ENCODE peak calls at places on chromosomes 5 and 9, in five cellular contexts. F is CD8-positive, alpha-beta T cell; J is lung; H is tibial nerve; K is A549. V is an unnamed sample.

GRCh38 chr9:98361645-98362044 is 106.2 kb upstream of the TBC1D2 start:
- DNase-seq in F (no peak), J (no peak), H (no peak), K (no peak), V (no peak)

GRCh38 chr5:106290841-106291240 is 1379.9 kb downstream of the EFNA5 start:
- DNase-seq in F (no peak), J (no peak), H (no peak), K (no peak), V (no peak)

GRCh38 chr5:158538506-158539074 is 561.1 kb downstream of the EBF1 start:
- DNase-seq in F (no peak), J (no peak), H (no peak), K (no peak), V (no peak)

GRCh38 chr5:53059281-53059680 is 50.3 kb downstream of the MOCS2 start:
- DNase-seq in F (no peak), J (no peak), H (no peak), K (no peak), V (no peak)

GRCh38 chr9:33418090-33418489 is 15.7 kb upstream of the AQP7 start:
- DNase-seq in F (no peak), J (no peak), H (no peak), K (no peak), V (no peak)

GRCh38 chr9:71147368-71147767 is 25.9 kb upstream of the TRPM3 start:
- DNase-seq in F (no peak), J (no peak), H (no peak), K (no peak), V (no peak)

GRCh38 chr5:6246820-6247437 is 131.4 kb downstream of the MED10 start:
- DNase-seq in F (no peak), J (no peak), H (no peak), K (no peak), V (no peak)

GRCh38 chr9:124411514-124412227 is 3.6 kb downstream of the PSMB7 start:
- DNase-seq in F (no peak), J (no peak), H (no peak), K (no peak), V (no peak)

GRCh38 chr5:72210913-72211670 is 103.8 kb downstream of the MAP1B start:
- DNase-seq in F (no peak), J (peak; percentile 32), H (peak; percentile 47), K (peak; percentile 19), V (no peak)

GRCh38 chr5:51961154-51961562 is 577.9 kb downstream of the ISL1 start:
- DNase-seq in F (no peak), J (no peak), H (no peak), K (no peak), V (no peak)

GRCh38 chr9:98472216-98472615 is 216.8 kb upstream of the TBC1D2 start:
- DNase-seq in F (no peak), J (no peak), H (no peak), K (no peak), V (no peak)

GRCh38 chr5:95631991-95632675 is 12.2 kb downstream of the GPR150 start:
- DNase-seq in F (peak; percentile 34), J (peak; percentile 38), H (no peak), K (no peak), V (peak; percentile 43)

GRCh38 chr9:111350556-111350955 is 20.5 kb upstream of the OR2K2 start:
- DNase-seq in F (no peak), J (no peak), H (no peak), K (no peak), V (no peak)

GRCh38 chr9:126128494-126129142 is 198.0 kb upstream of the MVB12B start:
- DNase-seq in F (no peak), J (peak; percentile 22), H (no peak), K (no peak), V (no peak)

GRCh38 chr5:124843596-124843899 is 97.1 kb upstream of the ZNF608 start:
- DNase-seq in F (no peak), J (no peak), H (no peak), K (no peak), V (no peak)

GRCh38 chr9:92887880-92888338 is 10.1 kb upstream of the ZNF484 start:
- DNase-seq in F (no peak), J (no peak), H (no peak), K (no peak), V (peak; percentile 55)

GRCh38 chr5:73789851-73790281 is 163.9 kb downstream of the ARHGEF28 start:
- DNase-seq in F (no peak), J (no peak), H (no peak), K (no peak), V (no peak)

GRCh38 chr9:76676857-76677256 is 87.4 kb upstream of the PCA3 start:
- DNase-seq in F (no peak), J (no peak), H (no peak), K (no peak), V (no peak)

GRCh38 chr5:151146003-151146524 is 11.5 kb downstream of the ANXA6 start:
- DNase-seq in F (no peak), J (no peak), H (no peak), K (no peak), V (no peak)

GRCh38 chr5:10111575-10111974 is 138.1 kb downstream of the ATPSCKMT start:
- DNase-seq in F (no peak), J (no peak), H (no peak), K (no peak), V (no peak)

GRCh38 chr9:107737987-107738743 is 248.6 kb upstream of the KLF4 start:
- DNase-seq in F (no peak), J (no peak), H (peak; percentile 37), K (no peak), V (no peak)

GRCh38 chr9:70902705-70903131 is 218.7 kb downstream of the TRPM3 start:
- DNase-seq in F (no peak), J (no peak), H (no peak), K (peak; percentile 2), V (no peak)

GRCh38 chr9:84788803-84789462 is 119.4 kb downstream of the NTRK2 start:
- DNase-seq in F (no peak), J (peak; percentile 29), H (no peak), K (no peak), V (no peak)

GRCh38 chr9:133692364-133692985 is 45.7 kb downstream of the SARDH start:
- DNase-seq in F (no peak), J (no peak), H (no peak), K (no peak), V (no peak)

GRCh38 chr5:96968614-96969013 is 32.7 kb downstream of the LNPEP start:
- DNase-seq in F (no peak), J (no peak), H (no peak), K (no peak), V (no peak)

GRCh38 chr9:5195450-5195849 is 10.0 kb upstream of the INSL6 start:
- DNase-seq in F (no peak), J (no peak), H (no peak), K (no peak), V (no peak)

GRCh38 chr9:12403721-12404120 is 289.5 kb upstream of the TYRP1 start:
- DNase-seq in F (no peak), J (no peak), H (no peak), K (no peak), V (no peak)

GRCh38 chr5:148887123-148887881 is 60.9 kb downstream of the ADRB2 start:
- DNase-seq in F (no peak), J (no peak), H (no peak), K (no peak), V (no peak)

GRCh38 chr5:83745821-83746220 is 25.2 kb upstream of the HAPLN1 start:
- DNase-seq in F (no peak), J (no peak), H (no peak), K (no peak), V (no peak)

GRCh38 chr9:127396253-127396807 is 639 bp upstream of the SLC2A8 start:
- DNase-seq in F (no peak), J (no peak), H (no peak), K (no peak), V (no peak)

GRCh38 chr9:127396808-127397721 is at the start of gene SLC2A8:
- DNase-seq in F (peak; percentile 73), J (peak; percentile 99), H (peak; percentile 97), K (peak; percentile 96), V (peak; percentile 74)

GRCh38 chr9:127398715-127399400 is 1.9 kb downstream of the SLC2A8 start:
- DNase-seq in F (no peak), J (no peak), H (no peak), K (no peak), V (no peak)

GRCh38 chr9:127399736-127400269 is 2.8 kb downstream of the SLC2A8 start:
- DNase-seq in F (no peak), J (no peak), H (no peak), K (no peak), V (no peak)

GRCh38 chr9:127397722-127398647 is 1.0 kb downstream of the SLC2A8 start:
- DNase-seq in F (peak; percentile 21), J (no peak), H (peak; percentile 27), K (peak; percentile 63), V (peak; percentile 9)
- H3K27ac ChIP-seq in F (no peak overlapping the region), J (peak overlapping the region; percentile 93), H (peak overlapping the region; percentile 72), K (peak overlapping the region; percentile 90), V (peak overlapping the region; percentile 14)

GRCh38 chr5:111779260-111780254 is 22.6 kb upstream of the NREP start:
- DNase-seq in F (no peak), J (no peak), H (no peak), K (no peak), V (no peak)
- H3K4me3 ChIP-seq in F (no peak overlapping the region), J (no peak overlapping the region), H (no peak overlapping the region), K (no peak overlapping the region), V (no peak overlapping the region)

DNA sequence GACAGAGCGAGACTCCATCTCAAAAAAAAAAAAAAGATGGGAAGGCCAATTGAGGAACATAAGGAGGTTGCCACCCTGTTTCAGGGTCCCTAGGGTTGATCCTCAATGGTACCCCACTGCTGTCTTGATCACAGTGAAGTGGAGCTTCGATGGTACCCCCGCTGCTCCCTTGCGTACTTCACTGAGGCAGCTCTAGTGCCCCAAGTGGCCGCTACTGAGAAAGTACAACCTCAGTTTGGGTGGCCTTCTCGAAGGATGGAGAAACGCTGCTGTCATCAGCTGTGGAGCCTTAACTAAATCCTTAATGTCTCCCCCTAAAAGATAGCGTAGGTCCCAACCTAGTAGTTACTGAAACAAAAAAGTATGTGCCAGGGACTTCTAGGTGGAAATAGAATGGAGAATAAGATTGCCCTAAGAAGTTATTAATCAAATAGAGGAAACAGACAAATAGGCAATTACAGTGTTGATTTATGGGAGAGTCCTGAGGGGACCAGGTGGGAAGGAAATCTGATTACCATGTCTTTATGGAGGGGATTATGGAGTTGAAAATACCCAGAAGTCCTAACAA is 6.3 kb downstream of the TESK1 start:
- DNase-seq in F (peak; percentile 41), J (no peak), H (no peak), K (peak; percentile 64), V (peak; percentile 68)
- H3K4me1 ChIP-seq in F (peaks cover 18% of the 10 kb centered on the region), J (peaks cover 4% of the 10 kb centered on the region), H (peaks cover 6% of the 10 kb centered on the region), K (peaks cover 8% of the 10 kb centered on the region), V (peaks cover 11% of the 10 kb centered on the region)

GRCh38 chr9:83011611-83012010 is 51.3 kb downstream of the RASEF start:
- DNase-seq in F (no peak), J (no peak), H (no peak), K (no peak), V (no peak)
- H3K27ac ChIP-seq in F (no peak overlapping the region), J (no peak overlapping the region), H (no peak overlapping the region), K (no peak overlapping the region), V (no peak overlapping the region)

GRCh38 chr9:114475412-114476136 is 29.7 kb downstream of the WHRN start:
- DNase-seq in F (no peak), J (no peak), H (no peak), K (no peak), V (no peak)

GRCh38 chr9:114473447-114473801 is 31.8 kb downstream of the WHRN start:
- DNase-seq in F (no peak), J (no peak), H (no peak), K (no peak), V (no peak)

GRCh38 chr9:114472765-114473446 is 32.4 kb downstream of the WHRN start:
- DNase-seq in F (no peak), J (no peak), H (no peak), K (no peak), V (no peak)

GRCh38 chr9:114476891-114477469 is 28.3 kb downstream of the WHRN start:
- DNase-seq in F (no peak), J (no peak), H (no peak), K (no peak), V (no peak)

GRCh38 chr9:114474425-114474824 is 30.8 kb downstream of the WHRN start:
- DNase-seq in F (no peak), J (no peak), H (no peak), K (no peak), V (no peak)
- H3K4me3 ChIP-seq in F (no peak overlapping the region), J (no peak overlapping the region), H (no peak overlapping the region), K (no peak overlapping the region), V (no peak overlapping the region)